ENCODE peak calls at places on chromosome X, in four cellular contexts. N, A, J and S are unnamed samples. For H3K4me1, the result is how much of the 10 kb centered on the place peaks cover.

GRCh38 chrX:75968293-75968692 is 183.2 kb upstream of the MAGEE2 start:
- DNase-seq in N (no peak), A (no peak), J (no peak), S (no peak)

GRCh38 chrX:130114141-130114561 is 3.9 kb upstream of the ELF4 start:
- DNase-seq in N (no peak), A (no peak), J (no peak), S (no peak)

GRCh38 chrX:55488559-55489314 is 911 bp downstream of the USP51 start:
- DNase-seq in N (peak), A (peak), J (peak), S (peak)

GRCh38 chrX:96407501-96407900 is 277.1 kb upstream of the DIAPH2 start:
- DNase-seq in N (no peak), A (no peak), J (peak), S (no peak)

GRCh38 chrX:42519666-42520231 is 258.2 kb downstream of the PPP1R2C start:
- DNase-seq in N (no peak), A (no peak), J (peak), S (no peak)

GRCh38 chrX:37867509-37868153 is 20.3 kb upstream of the DYNLT3 start:
- DNase-seq in N (no peak), A (no peak), J (no peak), S (no peak)

GRCh38 chrX:42149786-42150185 is 226.4 kb upstream of the CASK start:
- DNase-seq in N (no peak), A (no peak), J (peak), S (no peak)

GRCh38 chrX:111337067-111337466 is 66.8 kb upstream of the CAPN6 start:
- DNase-seq in N (no peak), A (no peak), J (no peak), S (no peak)

GRCh38 chrX:101370888-101371504 is 15.0 kb downstream of the BTK start:
- DNase-seq in N (no peak), A (no peak), J (no peak), S (no peak)

GRCh38 chrX:118502121-118502794 is 6.6 kb downstream of the DOCK11 start:
- DNase-seq in N (no peak), A (no peak), J (peak), S (peak)

GRCh38 chrX:2592279-2592678 is 91.5 kb upstream of the DHRSX start:
- DNase-seq in N (no peak), A (no peak), J (no peak), S (no peak)

GRCh38 chrX:70096052-70096451 is 33.8 kb downstream of the OTUD6A start:
- DNase-seq in N (no peak), A (no peak), J (peak), S (no peak)

GRCh38 chrX:23557070-23557469 is 110.2 kb upstream of the PRDX4 start:
- DNase-seq in N (no peak), A (no peak), J (peak), S (no peak)

GRCh38 chrX:124791492-124792095 is 445.2 kb downstream of the SH2D1A start:
- DNase-seq in N (no peak), A (no peak), J (no peak), S (no peak)

GRCh38 chrX:148871422-148872152 is 371.2 kb downstream of the AFF2 start:
- DNase-seq in N (no peak), A (no peak), J (peak), S (no peak)

GRCh38 chrX:120456973-120457372 is 12.1 kb downstream of the LAMP2 start:
- DNase-seq in N (no peak), A (no peak), J (no peak), S (peak)

GRCh38 chrX:53287493-53288138 is 6.2 kb upstream of the IQSEC2 start:
- DNase-seq in N (no peak), A (peak), J (peak), S (peak)

GRCh38 chrX:102651968-102652744 is 873 bp downstream of the GPRASP1 start:
- DNase-seq in N (no peak), A (no peak), J (peak), S (peak)

GRCh38 chrX:56729152-56729557 is at the start of gene NBDY:
- DNase-seq in N (no peak), A (no peak), J (peak), S (peak)

GRCh38 chrX:154804957-154805695 is at the start of gene MPP1:
- DNase-seq in N (peak), A (peak), J (peak), S (peak)

GRCh38 chrX:646228-646495 is 15.6 kb downstream of the SHOX start:
- DNase-seq in N (no peak), A (no peak), J (no peak), S (no peak)

GRCh38 chrX:130676861-130677260 is 226.1 kb downstream of the ENOX2 start:
- DNase-seq in N (no peak), A (no peak), J (peak), S (no peak)

GRCh38 chrX:49846545-49846944 is 17.4 kb downstream of the PAGE4 start:
- DNase-seq in N (no peak), A (no peak), J (no peak), S (no peak)

GRCh38 chrX:50881028-50881427 is 29.5 kb upstream of the BMP15 start:
- DNase-seq in N (no peak), A (no peak), J (no peak), S (no peak)

GRCh38 chrX:150257348-150258175 is 105.6 kb upstream of the MAMLD1 start:
- DNase-seq in N (no peak), A (no peak), J (no peak), S (no peak)

GRCh38 chrX:154892263-154892662 is 6.1 kb downstream of the F8A1 start:
- DNase-seq in N (no peak), A (no peak), J (no peak), S (no peak)

GRCh38 chrX:45778621-45779020 is 577.9 kb upstream of the DIPK2B start:
- DNase-seq in N (no peak), A (no peak), J (no peak), S (no peak)

GRCh38 chrX:32687379-32687778 is 524.0 kb downstream of the DMD start:
- DNase-seq in N (no peak), A (no peak), J (no peak), S (no peak)

GRCh38 chrX:138756234-138756633 is 44.7 kb upstream of the FGF13 start:
- DNase-seq in N (peak), A (peak), J (peak), S (no peak)

GRCh38 chrX:121831601-121832000 is 784.2 kb downstream of the GLUD2 start:
- DNase-seq in N (no peak), A (no peak), J (peak), S (no peak)

GRCh38 chrX:65195621-65196020 is 219.4 kb upstream of the ZC4H2 start:
- DNase-seq in N (no peak), A (no peak), J (no peak), S (no peak)

GRCh38 chrX:15310117-15310516 is 5.3 kb downstream of the ASB11 start:
- DNase-seq in N (no peak), A (no peak), J (peak), S (no peak)

GRCh38 chrX:15269618-15270521 is at the start of gene ASB9:
- DNase-seq in N (no peak), A (peak), J (peak), S (peak)

GRCh38 chrX:54799046-54799445 is 991 bp upstream of the ITIH6 start:
- DNase-seq in N (no peak), A (no peak), J (no peak), S (no peak)

GRCh38 chrX:26783512-26784225 is 567.7 kb downstream of the MAGEB5 start:
- DNase-seq in N (peak), A (no peak), J (peak), S (no peak)

GRCh38 chrX:134885336-134886016 is 105.3 kb upstream of the SMIM10 start:
- DNase-seq in N (no peak), A (no peak), J (no peak), S (no peak)

GRCh38 chrX:119488749-119489148 is 20.5 kb downstream of the SLC25A5 start:
- DNase-seq in N (no peak), A (peak), J (peak), S (peak)

GRCh38 chrX:73977542-73978169 is 326.3 kb upstream of the ZCCHC13 start:
- DNase-seq in N (no peak), A (no peak), J (no peak), S (peak)

GRCh38 chrX:128458888-128459287 is 406.7 kb upstream of the ACTRT1 start:
- DNase-seq in N (no peak), A (no peak), J (no peak), S (no peak)

GRCh38 chrX:40866878-40867277 is 131.5 kb upstream of the MED14 start:
- DNase-seq in N (no peak), A (no peak), J (peak), S (no peak)

GRCh38 chrX:40867352-40867751 is 132.0 kb upstream of the MED14 start:
- DNase-seq in N (no peak), A (no peak), J (peak), S (no peak)

GRCh38 chrX:40868868-40869267 is 133.5 kb upstream of the MED14 start:
- DNase-seq in N (no peak), A (no peak), J (no peak), S (no peak)

GRCh38 chrX:40863671-40864070 is 128.3 kb upstream of the MED14 start:
- DNase-seq in N (no peak), A (no peak), J (peak), S (no peak)

GRCh38 chrX:40864972-40865371 is 129.6 kb upstream of the MED14 start:
- DNase-seq in N (no peak), A (no peak), J (peak), S (no peak)
- H3K4me1 ChIP-seq in N (under half), A (under half), J (under half), S (under half)

DNA sequence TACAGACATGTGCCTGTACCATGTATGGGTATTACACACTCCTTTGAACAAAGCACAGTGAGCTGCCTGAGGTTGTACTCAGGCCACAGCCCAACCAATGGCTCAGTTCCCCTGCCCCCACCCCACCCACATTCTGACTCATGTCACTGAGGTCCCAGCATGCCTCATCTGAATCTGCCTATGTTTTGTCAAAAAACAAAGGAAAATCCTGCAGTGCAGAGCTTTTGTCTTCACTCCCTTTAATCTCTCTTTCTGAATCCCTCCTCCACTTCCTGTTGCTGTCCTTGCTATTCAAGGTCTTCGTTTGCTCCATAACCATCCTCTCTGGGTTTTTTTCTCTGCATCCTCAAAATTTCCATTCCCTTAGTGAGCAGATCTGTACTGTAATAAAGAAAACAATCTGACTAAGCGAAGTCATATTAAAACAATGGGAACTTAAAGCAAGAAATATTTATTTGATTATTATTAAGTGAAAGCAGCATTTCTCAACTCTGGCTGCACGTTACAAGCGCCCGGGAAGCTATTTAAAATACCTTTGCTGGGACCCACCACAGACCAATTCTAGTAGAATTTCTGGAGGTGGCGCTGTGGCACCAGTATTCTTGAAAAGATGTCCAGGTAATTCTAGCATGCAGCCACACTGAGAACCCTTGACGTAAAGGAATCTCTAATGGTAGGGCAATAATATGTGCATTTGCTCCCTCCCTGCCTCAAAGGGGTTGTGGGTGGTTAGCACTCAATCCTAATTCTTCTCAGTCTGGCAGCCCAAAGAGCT is 8.8 kb downstream of the GUCY2F start:
- DNase-seq in N (no peak), A (no peak), J (peak), S (no peak)
- H3K4me1 ChIP-seq in N (under half), A (under half), J (under half), S (under half)

GRCh38 chrX:40097492-40098263 is at the start of gene BCOR:
- DNase-seq in N (no peak), A (peak), J (peak), S (peak)
- H3K4me1 ChIP-seq in N (under half), A (under half), J (under half), S (under half)

GRCh38 chrX:107726809-107727534 is 48.6 kb downstream of the TSC22D3 start:
- DNase-seq in N (no peak), A (no peak), J (no peak), S (no peak)
- H3K4me1 ChIP-seq in N (under half), A (half or more), J (half or more), S (under half)

GRCh38 chrX:115522955-115523354 is 38.0 kb upstream of the PLS3 start:
- DNase-seq in N (no peak), A (no peak), J (no peak), S (no peak)

GRCh38 chrX:115521717-115522116 is 39.3 kb upstream of the PLS3 start:
- DNase-seq in N (no peak), A (no peak), J (no peak), S (no peak)

DNA sequence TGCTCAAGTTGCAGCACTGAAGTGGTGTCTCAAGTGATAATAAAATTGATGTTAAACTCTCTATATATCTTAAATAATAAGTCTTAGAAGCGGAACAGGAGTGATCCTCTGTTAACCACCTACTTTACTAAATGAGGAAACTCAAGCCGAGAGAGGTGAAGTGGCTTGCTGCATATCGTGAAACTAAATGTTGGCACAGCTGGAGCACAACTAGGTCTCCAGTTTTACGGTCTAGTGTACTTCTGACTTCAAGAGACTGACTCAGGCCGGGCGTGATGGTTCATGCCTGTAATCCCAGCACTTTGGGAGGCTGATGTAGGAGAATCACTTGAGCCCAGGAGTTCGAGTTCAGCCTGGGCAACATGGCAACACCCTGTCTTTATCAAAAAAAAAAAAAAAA is 35.5 kb upstream of the PLS3 start:
- DNase-seq in N (no peak), A (peak), J (no peak), S (no peak)
- H3K4me1 ChIP-seq in N (under half), A (under half), J (under half), S (under half)

DNA sequence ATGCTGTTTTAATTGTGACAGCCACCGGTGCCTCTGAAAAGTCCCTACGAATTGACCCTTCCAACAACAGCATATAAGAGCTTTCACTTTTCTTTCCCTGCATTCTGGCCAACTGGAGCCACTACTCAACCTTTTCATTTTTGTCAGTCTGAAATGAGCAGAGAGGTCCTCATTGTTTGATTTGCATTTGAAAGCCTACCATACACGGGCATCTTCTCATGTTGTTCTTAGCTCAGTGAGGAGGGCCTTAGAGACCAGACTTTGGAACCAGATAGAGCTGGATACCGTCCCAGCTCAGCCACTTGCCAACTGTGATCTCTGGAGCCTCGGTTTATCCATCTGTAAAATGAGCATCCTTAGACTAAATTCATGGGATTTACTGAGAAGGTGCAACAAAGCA is 16.9 kb upstream of the TMSB4X start:
- DNase-seq in N (no peak), A (no peak), J (no peak), S (no peak)
- H3K4me1 ChIP-seq in N (under half), A (under half), J (under half), S (half or more)

GRCh38 chrX:136210243-136210642 is 41.0 kb downstream of the MAP7D3 start:
- DNase-seq in N (no peak), A (no peak), J (peak), S (no peak)
- H3K4me1 ChIP-seq in N (under half), A (under half), J (under half), S (under half)

GRCh38 chrX:153744210-153745066 is 19.6 kb upstream of the PLXNB3 start:
- DNase-seq in N (no peak), A (no peak), J (no peak), S (no peak)

GRCh38 chrX:153740631-153741222 is 16.1 kb downstream of the ABCD1 start:
- DNase-seq in N (no peak), A (no peak), J (no peak), S (no peak)

GRCh38 chrX:153739754-153740486 is 15.3 kb downstream of the ABCD1 start:
- DNase-seq in N (no peak), A (no peak), J (no peak), S (peak)

GRCh38 chrX:153738056-153738605 is 13.5 kb downstream of the ABCD1 start:
- DNase-seq in N (no peak), A (no peak), J (no peak), S (no peak)

DNA sequence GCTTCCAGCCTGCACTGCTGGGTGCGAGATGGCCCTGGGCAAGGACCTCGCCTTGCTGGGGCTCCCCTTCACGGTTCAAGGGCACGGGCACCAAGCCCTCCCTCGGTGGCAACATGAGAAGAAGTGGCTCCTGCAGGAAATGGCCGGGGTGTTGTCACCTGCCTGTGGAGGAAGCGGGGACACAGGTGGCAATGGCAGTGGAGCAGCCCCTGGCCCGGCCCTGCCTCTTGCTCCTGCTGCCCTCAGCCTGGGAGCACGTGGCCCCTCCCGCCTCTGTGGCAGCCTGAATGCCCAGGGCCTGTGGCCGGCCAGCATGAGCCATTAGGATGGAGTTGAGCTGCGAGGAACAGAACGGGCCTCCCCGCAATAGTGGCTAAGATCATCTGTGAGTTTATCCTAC is 16.8 kb downstream of the ABCD1 start:
- DNase-seq in N (no peak), A (no peak), J (no peak), S (no peak)
- H3K4me1 ChIP-seq in N (under half), A (under half), J (under half), S (under half)